ENCODE peak calls at places on chromosomes 12 and 14, in four cellular contexts. O is iPS DF 19.7, N is fibroblast of the aortic adventitia, E is pancreas. Y is an unnamed sample.

GRCh38 chr14:37150414-37150813 is 22.0 kb downstream of the SLC25A21 start:
- DNase-seq in N (peak; percentile 69), E (no peak), O (no peak), Y (no peak)

GRCh38 chr14:100536721-100537700 is 50.2 kb downstream of the BEGAIN start:
- DNase-seq in N (no peak), E (peak; percentile 16), O (no peak), Y (no peak)

GRCh38 chr12:120261951-120262851 is 3.3 kb downstream of the PXN start:
- DNase-seq in O (no peak), N (no peak), E (no peak), Y (no peak)

GRCh38 chr12:99810718-99811593 is 163.4 kb downstream of the GARIN6 start:
- DNase-seq in N (peak; percentile 49), O (no peak), E (no peak), Y (no peak)

GRCh38 chr14:90514566-90514965 is 117.7 kb downstream of the CALM1 start:
- DNase-seq in E (no peak), O (no peak), N (no peak), Y (no peak)

GRCh38 chr12:34398366-34398705 is 376.0 kb downstream of the ALG10 start:
- DNase-seq in N (no peak), O (no peak), E (no peak), Y (no peak)

GRCh38 chr14:94051115-94051514 is 25.0 kb downstream of the OTUB2 start:
- DNase-seq in E (no peak), O (no peak), N (peak; percentile 67), Y (no peak)

GRCh38 chr12:57129311-57130288 is 1.3 kb downstream of the LRP1 start:
- DNase-seq in E (no peak), O (no peak), N (peak; percentile 87), Y (no peak)

GRCh38 chr12:94754653-94755052 is 104.3 kb upstream of the TMCC3 start:
- DNase-seq in N (peak; percentile 22), E (no peak), O (no peak), Y (no peak)

GRCh38 chr12:14691560-14691959 is 4.8 kb downstream of the GUCY2C start:
- DNase-seq in O (no peak), E (peak; percentile 70), N (no peak), Y (no peak)

GRCh38 chr12:65886996-65887395 is 62.7 kb downstream of the HMGA2 start:
- DNase-seq in O (no peak), N (peak; percentile 79), E (no peak), Y (no peak)

GRCh38 chr12:110330544-110330943 is 49.5 kb downstream of the ATP2A2 start:
- DNase-seq in O (no peak), E (no peak), N (peak; percentile 50), Y (no peak)

GRCh38 chr14:92959189-92959531 is 36.2 kb downstream of the CHGA start:
- DNase-seq in O (no peak), E (no peak), N (no peak), Y (no peak)

GRCh38 chr14:90109858-90110257 is 48.1 kb downstream of the KCNK13 start:
- DNase-seq in N (no peak), E (no peak), O (peak; percentile 48), Y (peak; percentile 51)

GRCh38 chr12:105736498-105736897 is 402.3 kb downstream of the NUAK1 start:
- DNase-seq in O (no peak), N (no peak), E (no peak), Y (no peak)

GRCh38 chr12:63826002-63826585 is 18.4 kb upstream of the SRGAP1 start:
- DNase-seq in N (peak; percentile 86), O (no peak), E (no peak), Y (no peak)

GRCh38 chr14:54206477-54206876 is 190.3 kb upstream of the CDKN3 start:
- DNase-seq in O (no peak), N (peak; percentile 30), E (no peak), Y (no peak)

GRCh38 chr12:24948452-24948815 is 467 bp downstream of the BCAT1 start:
- DNase-seq in N (peak; percentile 66), E (peak; percentile 36), O (no peak), Y (peak; percentile 57)

GRCh38 chr14:55386037-55386798 is 25.4 kb downstream of the ATG14 start:
- DNase-seq in O (no peak), E (no peak), N (no peak), Y (no peak)

GRCh38 chr14:37569729-37570128 is 25.3 kb downstream of the FOXA1 start:
- DNase-seq in O (no peak), E (no peak), N (no peak), Y (no peak)

GRCh38 chr14:65025818-65026217 is 39.1 kb downstream of the FNTB start:
- DNase-seq in O (no peak), E (no peak), N (peak; percentile 3), Y (no peak)

GRCh38 chr12:101877816-101878811 is 734 bp downstream of the DRAM1 start:
- DNase-seq in N (peak; percentile 31), E (peak; percentile 41), O (no peak), Y (no peak)

GRCh38 chr12:10717410-10717809 is 5.7 kb downstream of the YBX3 start:
- DNase-seq in N (peak; percentile 50), E (no peak), O (no peak), Y (no peak)

GRCh38 chr12:2976581-2976996 is 17.4 kb downstream of the TEAD4 start:
- DNase-seq in O (no peak), E (no peak), N (peak; percentile 24), Y (no peak)

GRCh38 chr12:93408813-93409212 is 31.1 kb downstream of the NUDT4 start:
- DNase-seq in E (no peak), O (no peak), N (no peak), Y (no peak)

GRCh38 chr14:68564826-68565760 is 227.8 kb downstream of the ZFP36L1 start:
- DNase-seq in E (no peak), O (no peak), N (peak; percentile 53), Y (no peak)

GRCh38 chr14:69077841-69078240 is 75.1 kb downstream of the DCAF5 start:
- DNase-seq in O (no peak), N (peak; percentile 85), E (no peak), Y (no peak)

Y was measured in H1.